ENCODE peak calls at places on chromosomes 13 and 19, in eight cellular contexts. N is left lung, A is tibial nerve, O is neural progenitor cell, I is Peyer's patch, D is choroid plexus epithelial cell, Q is pancreas, E is vagina. C is an unnamed sample.

GRCh38 chr19:6423499-6424189 is 967 bp downstream of the KHSRP start:
- DNase-seq in Q (no peak), O (peak; percentile 75), E (no peak), A (no peak), N (peak; percentile 77), I (no peak), D (peak; percentile 66), C (peak; percentile 63)

GRCh38 chr13:36362251-36362650 is 16.1 kb upstream of the SPART start:
- DNase-seq in N (no peak), O (no peak), E (no peak), Q (no peak), I (no peak), D (peak; percentile 81), A (no peak), C (peak; percentile 65)

GRCh38 chr19:38839816-38840582 is 8.4 kb upstream of the ECH1 start:
- DNase-seq in D (no peak), A (no peak), N (no peak), O (no peak), E (no peak), I (no peak), Q (no peak), C (no peak)

GRCh38 chr13:75217949-75218348 is 264.0 kb downstream of the TBC1D4 start:
- DNase-seq in A (no peak), Q (no peak), I (no peak), N (no peak), O (peak; percentile 35), D (peak; percentile 69), E (no peak), C (peak; percentile 70)

GRCh38 chr19:47651132-47651531 is 42.2 kb downstream of the BICRA start:
- DNase-seq in D (no peak), A (no peak), E (no peak), N (no peak), I (no peak), O (no peak), Q (no peak), C (no peak)

GRCh38 chr19:4328243-4328990 is 10.2 kb downstream of the STAP2 start:
- DNase-seq in E (no peak), D (peak; percentile 98), O (peak; percentile 98), A (peak; percentile 86), Q (peak; percentile 97), I (peak; percentile 91), N (peak; percentile 94), C (peak; percentile 84)

GRCh38 chr13:44680746-44681355 is 104.7 kb upstream of the TSC22D1 start:
- DNase-seq in A (no peak), D (peak; percentile 20), O (no peak), I (no peak), Q (no peak), E (no peak), N (no peak), C (no peak)

GRCh38 chr19:43724896-43725295 is 9.0 kb downstream of the IRGC start:
- DNase-seq in A (no peak), I (no peak), O (no peak), E (no peak), N (no peak), Q (no peak), D (no peak), C (no peak)

GRCh38 chr19:35337984-35338296 is 9.0 kb downstream of the CD22 start:
- DNase-seq in D (no peak), O (no peak), Q (no peak), E (no peak), A (no peak), N (peak; percentile 62), I (no peak), C (no peak)

GRCh38 chr13:85575110-85575509 is 224.1 kb downstream of the SLITRK6 start:
- DNase-seq in Q (no peak), I (no peak), A (no peak), E (no peak), O (no peak), N (no peak), D (no peak), C (no peak)

GRCh38 chr13:87942204-87942603 is 271.0 kb downstream of the SLITRK5 start:
- DNase-seq in E (no peak), O (no peak), N (no peak), I (no peak), A (no peak), D (no peak), Q (no peak), C (no peak)

GRCh38 chr19:17103177-17103576 is 27.6 kb downstream of the MYO9B start:
- DNase-seq in N (no peak), I (no peak), E (no peak), Q (no peak), D (peak; percentile 41), O (peak; percentile 26), A (no peak), C (peak; percentile 50)

GRCh38 chr19:46299004-46299509 is 2.2 kb downstream of the HIF3A start:
- DNase-seq in A (peak; percentile 97), I (peak; percentile 46), Q (peak; percentile 100), O (no peak), N (peak; percentile 93), D (peak; percentile 94), E (no peak), C (peak; percentile 98)

GRCh38 chr19:48997972-48998371 is 4.3 kb downstream of the RUVBL2 start:
- DNase-seq in Q (peak; percentile 70), D (peak; percentile 75), I (peak; percentile 32), A (no peak), E (no peak), O (peak; percentile 88), N (no peak), C (peak; percentile 76)

GRCh38 chr19:30675086-30675485 is 302.9 kb downstream of the ZNF536 start:
- DNase-seq in E (no peak), D (no peak), O (no peak), Q (no peak), N (no peak), A (no peak), I (no peak), C (no peak)

GRCh38 chr19:7868671-7869452 is 5.3 kb downstream of the PRR36 start:
- DNase-seq in A (no peak), O (peak; percentile 91), Q (peak; percentile 93), E (no peak), N (peak; percentile 93), D (peak; percentile 62), I (peak; percentile 71), C (peak; percentile 67)

GRCh38 chr19:7869453-7869909 is 4.7 kb downstream of the PRR36 start:
- DNase-seq in D (peak; percentile 51), A (no peak), N (peak; percentile 87), E (no peak), O (peak; percentile 72), I (peak; percentile 73), Q (peak; percentile 93), C (peak; percentile 47)

GRCh38 chr19:7869910-7870511 is 4.2 kb downstream of the PRR36 start:
- DNase-seq in Q (no peak), D (peak; percentile 28), I (peak; percentile 34), N (no peak), O (peak; percentile 81), E (no peak), A (no peak), C (peak; percentile 19)

GRCh38 chr19:7867092-7867844 is 6.9 kb downstream of the PRR36 start:
- DNase-seq in I (no peak), N (no peak), E (no peak), O (no peak), A (no peak), D (no peak), Q (no peak), C (no peak)

DNA sequence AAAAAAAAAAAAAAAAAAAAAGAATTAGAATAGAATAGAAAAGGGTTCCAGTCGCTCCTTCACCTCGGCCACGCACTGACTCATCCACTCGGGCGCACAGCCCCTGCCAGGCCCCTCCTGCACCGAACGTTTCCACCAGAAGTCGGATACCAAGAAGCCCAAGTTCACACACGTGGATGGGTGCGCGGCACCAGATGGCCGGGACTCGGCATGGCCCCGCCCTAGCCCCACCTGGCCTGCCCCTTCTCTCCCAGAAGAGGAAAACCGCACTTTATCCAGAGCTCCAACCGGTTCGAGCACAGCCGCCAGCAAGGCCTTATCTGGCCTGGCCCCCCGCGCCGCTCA is 5.9 kb downstream of the PRR36 start:
- DNase-seq in E (no peak), A (no peak), N (no peak), I (no peak), Q (no peak), D (no peak), O (no peak), C (no peak)
- TF ChIP-seq CTCF in E (no peak), A (no peak), N (no peak), I (no peak), Q (no peak), D (no peak), O (no peak), C (no peak)

DNA sequence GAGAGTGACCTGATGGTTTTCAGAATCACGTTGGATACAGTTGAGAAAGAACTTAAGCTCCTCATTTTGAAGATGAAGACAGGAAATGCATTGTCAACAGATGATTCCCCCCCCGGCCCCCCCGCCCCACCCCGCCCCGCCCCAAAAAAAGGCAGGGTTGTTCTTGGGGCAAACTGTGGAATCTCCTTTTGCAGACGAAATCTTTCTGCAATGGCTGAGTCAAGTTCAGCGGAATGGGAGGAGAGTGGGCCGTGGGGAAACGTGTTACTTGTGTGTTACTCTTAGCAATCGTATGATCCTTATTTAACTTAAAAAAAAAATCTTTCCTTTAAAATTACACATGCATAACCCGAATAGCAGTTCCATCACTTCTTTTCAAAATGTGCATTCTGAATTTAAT is 348.4 kb upstream of the ARGLU1 start:
- DNase-seq in I (no peak), E (no peak), O (no peak), D (peak; percentile 56), N (no peak), Q (no peak), A (no peak), C (no peak)
- H3K4me3 ChIP-seq in I (no peak overlapping the region), E (no peak overlapping the region), O (no peak overlapping the region), D (no peak overlapping the region), N (no peak overlapping the region), Q (no peak overlapping the region), A (no peak overlapping the region), C (no peak overlapping the region)

DNA sequence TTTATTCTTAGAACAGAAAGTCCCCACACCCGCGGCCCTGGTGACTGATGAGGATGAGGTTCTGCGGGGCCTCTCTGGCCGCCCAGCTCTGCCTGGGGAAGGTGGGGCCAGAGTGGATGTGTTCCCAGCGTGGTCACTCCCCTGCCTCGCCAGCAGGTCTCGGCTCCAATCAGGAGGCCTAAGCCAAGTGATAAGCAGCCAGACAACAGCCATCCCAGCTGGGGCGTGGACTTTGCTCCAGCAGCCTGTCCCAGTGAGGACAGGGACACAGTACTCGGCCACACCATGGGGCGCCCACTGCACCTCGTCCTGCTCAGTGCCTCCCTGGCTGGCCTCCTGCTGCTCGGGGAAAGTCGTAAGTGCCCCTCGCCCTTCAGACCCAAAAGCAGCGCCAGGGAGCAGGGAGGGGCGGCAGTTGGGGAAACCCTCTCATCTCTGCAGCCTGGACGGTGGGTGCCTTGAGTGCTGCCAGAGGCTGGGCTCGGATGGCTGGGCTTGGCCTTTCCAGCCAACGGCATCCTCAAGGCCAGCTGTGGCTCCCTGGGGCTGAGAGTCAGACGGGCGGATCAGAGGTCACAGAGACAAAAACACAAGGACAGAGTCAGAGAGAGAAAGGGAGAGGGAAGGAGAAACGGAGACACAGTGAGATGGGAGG is at the start of gene F10:
- DNase-seq in D (peak; percentile 85), A (peak; percentile 49), O (peak; percentile 72), Q (no peak), N (peak; percentile 79), E (no peak), I (peak; percentile 25), C (peak; percentile 65)
- TF ChIP-seq CTCF in D (no peak), A (peak; percentile 37), O (no peak), Q (no peak), N (no peak), E (no peak), I (no peak), C (peak; percentile 5)

DNA sequence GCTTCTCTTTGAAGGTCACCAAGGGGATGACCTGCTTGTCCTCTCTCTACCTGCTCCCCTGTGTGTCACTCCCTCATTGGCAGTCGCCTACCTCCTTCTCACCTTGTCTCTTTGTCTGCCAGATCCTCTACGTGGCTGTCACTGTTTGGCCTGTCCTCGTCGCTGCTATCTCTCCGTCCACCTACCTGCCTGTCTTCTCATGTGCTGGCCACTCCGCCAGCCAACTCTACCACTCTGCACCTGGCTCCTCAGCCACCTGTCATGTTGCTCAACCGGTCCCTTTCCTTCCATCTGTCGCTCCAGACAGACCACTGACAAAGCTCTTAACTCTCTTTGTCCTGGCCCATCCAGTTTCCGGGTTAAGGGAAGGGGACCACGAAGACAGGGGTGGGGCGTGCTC is at the start of gene KLK12:
- DNase-seq in I (no peak), N (no peak), O (no peak), D (no peak), Q (no peak), A (no peak), E (no peak), C (no peak)
- H3K4me3 ChIP-seq in I (no peak within 1 kb of the TSS), N (no peak within 1 kb of the TSS), O (no peak within 1 kb of the TSS), D (no peak within 1 kb of the TSS), Q (no peak within 1 kb of the TSS), A (no peak within 1 kb of the TSS), E (no peak within 1 kb of the TSS), C (no peak within 1 kb of the TSS)

C was measured in cardiac fibroblast.